ENCODE peak calls at places on chromosomes 4 and X, in four cellular contexts. Z is stimulated activated naive B cell treated with anti-CD40 and anti-IgM and Interleukin-4, amounts not matched to agents 10 μg/mL and 1 μg/mL and 100 μg/mL, for 72 hours; T is left lung; V is right lobe of liver. H is an unnamed sample.

GRCh38 chr4:38621004-38621684 is 42.9 kb upstream of the KLF3 start:
- DNase-seq in T (no peak), V (no peak), Z (no peak), H (no peak)

GRCh38 chrX:46912673-46913491 is 661 bp downstream of the JADE3 start:
- DNase-seq in Z (peak), V (peak), T (peak), H (no peak)

GRCh38 chrX:39903343-39903742 is 194.4 kb downstream of the BCOR start:
- DNase-seq in Z (no peak), V (no peak), T (no peak), H (no peak)

GRCh38 chr4:138689182-138689546 is 326.4 kb upstream of the NOCT start:
- DNase-seq in Z (no peak), V (no peak), T (no peak), H (no peak)

GRCh38 chr4:139142980-139143379 is 34.0 kb downstream of the ELF2 start:
- DNase-seq in T (no peak), Z (no peak), V (no peak), H (no peak)

GRCh38 chrX:63466690-63467089 is 115.6 kb upstream of the SPIN4 start:
- DNase-seq in Z (no peak), V (no peak), T (no peak), H (no peak)

GRCh38 chrX:2401201-2401589 is 99.6 kb downstream of the DHRSX start:
- DNase-seq in V (no peak), T (no peak), Z (no peak), H (no peak)

GRCh38 chrX:72314881-72315280 is 9.2 kb upstream of the CITED1 start:
- DNase-seq in V (no peak), Z (no peak), T (no peak), H (no peak)

GRCh38 chr4:188417181-188417580 is 277.9 kb downstream of the TRIML1 start:
- DNase-seq in V (no peak), T (no peak), Z (no peak), H (no peak)

GRCh38 chr4:75769044-75769443 is 44.7 kb downstream of the USO1 start:
- DNase-seq in T (no peak), V (no peak), Z (no peak), H (no peak)

GRCh38 chrX:10356979-10357378 is 200.2 kb downstream of the CLCN4 start:
- DNase-seq in Z (no peak), T (no peak), V (no peak), H (no peak)

GRCh38 chr4:150106886-150107285 is 28.6 kb downstream of the DCLK2 start:
- DNase-seq in V (no peak), T (no peak), Z (no peak), H (no peak)

GRCh38 chr4:98674404-98675173 is 16.2 kb upstream of the TSPAN5 start:
- DNase-seq in V (no peak), Z (no peak), T (no peak), H (no peak)

GRCh38 chr4:88991746-88992145 is 65.2 kb downstream of the FAM13A start:
- DNase-seq in Z (no peak), V (no peak), T (no peak), H (no peak)

GRCh38 chr4:147334478-147334877 is 146.4 kb upstream of the EDNRA start:
- DNase-seq in T (no peak), V (no peak), Z (no peak), H (no peak)

GRCh38 chr4:187209921-187210613 is 486.4 kb upstream of the FAT1 start:
- DNase-seq in Z (no peak), T (peak), V (no peak), H (no peak)

GRCh38 chr4:121428721-121429120 is 47.9 kb upstream of the QRFPR start:
- DNase-seq in V (no peak), T (no peak), Z (no peak), H (no peak)

GRCh38 chrX:30085571-30085970 is 129.8 kb upstream of the MAGEB2 start:
- DNase-seq in Z (no peak), V (no peak), T (no peak), H (no peak)

GRCh38 chr4:791866-792630 is 33.9 kb downstream of the CPLX1 start:
- DNase-seq in T (peak), V (peak), Z (no peak), H (no peak)

GRCh38 chrX:81003491-81004185 is 194.0 kb upstream of the BRWD3 start:
- DNase-seq in T (peak), V (no peak), Z (no peak), H (no peak)

GRCh38 chr4:8009710-8010534 is 70.3 kb upstream of the AFAP1 start:
- DNase-seq in Z (peak), T (peak), V (no peak), H (no peak)

H was measured in GM12878.